ENCODE peak calls at places on chromosomes 12 and 14, in seven cellular contexts. One of them, this sample, is unnamed.

GRCh38 chr14:65461730-65462129 is 49.2 kb downstream of the FUT8 start:
- DNase-seq in natural killer cell: no peak
- DNase-seq in tibial artery: no peak
- DNase-seq in RWPE1: no peak
- DNase-seq in LNCaP clone FGC: no peak
- DNase-seq in astrocyte of the cerebellum: peak; percentile 8
- DNase-seq in fibroblast of pulmonary artery: peak; percentile 24
- DNase-seq in this sample: no peak

GRCh38 chr12:111519083-111519482 is 80.0 kb downstream of the ATXN2 start:
- DNase-seq in RWPE1: no peak
- DNase-seq in fibroblast of pulmonary artery: no peak
- DNase-seq in natural killer cell: no peak
- DNase-seq in LNCaP clone FGC: no peak
- DNase-seq in tibial artery: no peak
- DNase-seq in astrocyte of the cerebellum: no peak
- DNase-seq in this sample: no peak

GRCh38 chr12:70576341-70577282 is 60.6 kb downstream of the PTPRB start:
- DNase-seq in tibial artery: no peak
- DNase-seq in LNCaP clone FGC: peak; percentile 51
- DNase-seq in RWPE1: peak; percentile 61
- DNase-seq in astrocyte of the cerebellum: peak; percentile 70
- DNase-seq in fibroblast of pulmonary artery: peak; percentile 92
- DNase-seq in natural killer cell: no peak
- DNase-seq in this sample: no peak

GRCh38 chr14:78005325-78005724 is 164.8 kb upstream of the NRXN3 start:
- DNase-seq in fibroblast of pulmonary artery: peak; percentile 25
- DNase-seq in natural killer cell: no peak
- DNase-seq in tibial artery: no peak
- DNase-seq in RWPE1: peak; percentile 87
- DNase-seq in LNCaP clone FGC: no peak
- DNase-seq in astrocyte of the cerebellum: peak; percentile 80
- DNase-seq in this sample: no peak

GRCh38 chr14:68573126-68573525 is 219.7 kb downstream of the ZFP36L1 start:
- DNase-seq in fibroblast of pulmonary artery: no peak
- DNase-seq in LNCaP clone FGC: no peak
- DNase-seq in RWPE1: no peak
- DNase-seq in tibial artery: peak; percentile 50
- DNase-seq in natural killer cell: no peak
- DNase-seq in astrocyte of the cerebellum: no peak
- DNase-seq in this sample: no peak

GRCh38 chr14:93834739-93835383 is 46.6 kb upstream of the PRIMA1 start:
- DNase-seq in RWPE1: no peak
- DNase-seq in astrocyte of the cerebellum: no peak
- DNase-seq in tibial artery: no peak
- DNase-seq in LNCaP clone FGC: no peak
- DNase-seq in natural killer cell: no peak
- DNase-seq in fibroblast of pulmonary artery: no peak
- DNase-seq in this sample: no peak

GRCh38 chr14:95480887-95481226 is 35.6 kb downstream of the SYNE3 start:
- DNase-seq in tibial artery: no peak
- DNase-seq in RWPE1: no peak
- DNase-seq in LNCaP clone FGC: no peak
- DNase-seq in natural killer cell: no peak
- DNase-seq in fibroblast of pulmonary artery: no peak
- DNase-seq in astrocyte of the cerebellum: no peak
- DNase-seq in this sample: no peak

GRCh38 chr12:52703878-52704277 is 554 bp upstream of the KRT77 start:
- DNase-seq in tibial artery: no peak
- DNase-seq in fibroblast of pulmonary artery: no peak
- DNase-seq in LNCaP clone FGC: no peak
- DNase-seq in natural killer cell: no peak
- DNase-seq in RWPE1: no peak
- DNase-seq in astrocyte of the cerebellum: no peak
- DNase-seq in this sample: no peak

GRCh38 chr12:91074851-91075250 is 17.0 kb upstream of the KERA start:
- DNase-seq in astrocyte of the cerebellum: no peak
- DNase-seq in fibroblast of pulmonary artery: no peak
- DNase-seq in natural killer cell: no peak
- DNase-seq in LNCaP clone FGC: no peak
- DNase-seq in tibial artery: no peak
- DNase-seq in RWPE1: no peak
- DNase-seq in this sample: no peak

GRCh38 chr14:53696217-53696965 is 260.2 kb downstream of the BMP4 start:
- DNase-seq in tibial artery: no peak
- DNase-seq in RWPE1: peak; percentile 16
- DNase-seq in astrocyte of the cerebellum: no peak
- DNase-seq in natural killer cell: no peak
- DNase-seq in fibroblast of pulmonary artery: no peak
- DNase-seq in LNCaP clone FGC: no peak
- DNase-seq in this sample: no peak

GRCh38 chr14:69680297-69680696 is 68.9 kb downstream of the SUSD6 start:
- DNase-seq in natural killer cell: no peak
- DNase-seq in fibroblast of pulmonary artery: no peak
- DNase-seq in LNCaP clone FGC: no peak
- DNase-seq in RWPE1: no peak
- DNase-seq in tibial artery: no peak
- DNase-seq in astrocyte of the cerebellum: no peak
- DNase-seq in this sample: no peak

GRCh38 chr12:71503579-71504470 is 64.2 kb downstream of the LGR5 start:
- DNase-seq in fibroblast of pulmonary artery: no peak
- DNase-seq in tibial artery: no peak
- DNase-seq in natural killer cell: no peak
- DNase-seq in astrocyte of the cerebellum: peak; percentile 11
- DNase-seq in RWPE1: no peak
- DNase-seq in LNCaP clone FGC: no peak
- DNase-seq in this sample: no peak

GRCh38 chr14:102539544-102540309 is 30.2 kb upstream of the ANKRD9 start:
- DNase-seq in tibial artery: no peak
- DNase-seq in fibroblast of pulmonary artery: peak; percentile 96
- DNase-seq in RWPE1: no peak
- DNase-seq in LNCaP clone FGC: no peak
- DNase-seq in natural killer cell: no peak
- DNase-seq in astrocyte of the cerebellum: no peak
- DNase-seq in this sample: no peak

GRCh38 chr12:77924703-77925102 is 94.0 kb downstream of the NAV3 start:
- DNase-seq in LNCaP clone FGC: no peak
- DNase-seq in RWPE1: no peak
- DNase-seq in tibial artery: no peak
- DNase-seq in natural killer cell: no peak
- DNase-seq in fibroblast of pulmonary artery: peak; percentile 35
- DNase-seq in astrocyte of the cerebellum: no peak
- DNase-seq in this sample: no peak

GRCh38 chr14:104552738-104553125 is 26.8 kb upstream of the C14orf180 start:
- DNase-seq in LNCaP clone FGC: no peak
- DNase-seq in fibroblast of pulmonary artery: no peak
- DNase-seq in RWPE1: no peak
- DNase-seq in natural killer cell: no peak
- DNase-seq in astrocyte of the cerebellum: no peak
- DNase-seq in tibial artery: peak; percentile 39
- DNase-seq in this sample: peak; percentile 10

GRCh38 chr12:109710279-109710746 is 3.3 kb upstream of the FAM222A start:
- DNase-seq in natural killer cell: no peak
- DNase-seq in astrocyte of the cerebellum: no peak
- DNase-seq in tibial artery: no peak
- DNase-seq in LNCaP clone FGC: no peak
- DNase-seq in RWPE1: peak; percentile 10
- DNase-seq in fibroblast of pulmonary artery: no peak
- DNase-seq in this sample: no peak

GRCh38 chr12:112408621-112409020 is 784 bp downstream of the RPL6 start:
- DNase-seq in fibroblast of pulmonary artery: no peak
- DNase-seq in LNCaP clone FGC: no peak
- DNase-seq in RWPE1: peak; percentile 17
- DNase-seq in astrocyte of the cerebellum: no peak
- DNase-seq in natural killer cell: no peak
- DNase-seq in tibial artery: no peak
- DNase-seq in this sample: no peak

GRCh38 chr12:63068857-63069442 is 82.1 kb downstream of the AVPR1A start:
- DNase-seq in natural killer cell: no peak
- DNase-seq in fibroblast of pulmonary artery: peak; percentile 76
- DNase-seq in astrocyte of the cerebellum: peak; percentile 75
- DNase-seq in tibial artery: no peak
- DNase-seq in RWPE1: peak; percentile 14
- DNase-seq in LNCaP clone FGC: peak; percentile 91
- DNase-seq in this sample: no peak

GRCh38 chr12:71135812-71136176 is 22.0 kb downstream of the TSPAN8 start:
- DNase-seq in astrocyte of the cerebellum: no peak
- DNase-seq in fibroblast of pulmonary artery: peak; percentile 74
- DNase-seq in LNCaP clone FGC: peak; percentile 56
- DNase-seq in natural killer cell: no peak
- DNase-seq in RWPE1: no peak
- DNase-seq in tibial artery: no peak
- DNase-seq in this sample: no peak

DNA sequence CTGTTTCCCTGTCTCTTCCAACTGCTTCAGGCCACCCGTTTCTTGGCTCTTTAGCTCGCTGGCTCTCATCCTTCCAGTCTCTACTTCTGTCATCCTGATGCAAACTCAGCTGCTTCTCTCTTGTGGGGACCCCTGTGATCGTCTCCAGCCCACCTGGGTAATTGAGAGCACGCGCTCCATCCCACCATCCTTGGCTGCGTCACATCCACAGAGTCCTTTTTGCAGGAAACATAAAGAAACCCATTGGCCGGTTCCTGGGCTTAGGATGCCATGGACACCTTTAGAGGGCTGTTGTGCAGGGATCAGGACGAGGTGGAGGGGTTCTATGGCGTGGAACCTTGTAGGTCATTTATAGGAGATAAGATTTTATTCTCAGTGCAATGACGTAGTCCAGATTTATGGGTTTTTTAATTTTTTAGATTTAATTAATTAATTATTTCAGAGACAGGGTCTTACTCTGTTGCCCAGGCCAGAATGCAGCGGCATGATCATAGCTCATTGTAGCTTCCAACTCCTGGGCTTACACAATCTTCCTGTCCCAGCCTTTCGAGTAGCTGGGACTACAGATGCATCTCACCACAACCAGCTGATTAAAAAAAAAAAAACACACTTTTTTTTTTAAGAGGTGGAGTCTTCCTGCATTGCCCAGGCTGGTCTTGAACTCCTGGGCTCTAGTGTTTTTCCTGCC is 82.6 kb downstream of the CCDC92 start:
- DNase-seq in natural killer cell: no peak
- DNase-seq in astrocyte of the cerebellum: no peak
- DNase-seq in LNCaP clone FGC: no peak
- DNase-seq in tibial artery: no peak
- DNase-seq in RWPE1: no peak
- DNase-seq in fibroblast of pulmonary artery: no peak
- DNase-seq in this sample: no peak
- TF ChIP-seq CTCF in natural killer cell: no peak
- TF ChIP-seq CTCF in astrocyte of the cerebellum: no peak
- TF ChIP-seq CTCF in LNCaP clone FGC: no peak
- TF ChIP-seq CTCF in tibial artery: no peak
- TF ChIP-seq CTCF in RWPE1: no peak
- TF ChIP-seq CTCF in fibroblast of pulmonary artery: no peak
- TF ChIP-seq CTCF in this sample: no peak

DNA sequence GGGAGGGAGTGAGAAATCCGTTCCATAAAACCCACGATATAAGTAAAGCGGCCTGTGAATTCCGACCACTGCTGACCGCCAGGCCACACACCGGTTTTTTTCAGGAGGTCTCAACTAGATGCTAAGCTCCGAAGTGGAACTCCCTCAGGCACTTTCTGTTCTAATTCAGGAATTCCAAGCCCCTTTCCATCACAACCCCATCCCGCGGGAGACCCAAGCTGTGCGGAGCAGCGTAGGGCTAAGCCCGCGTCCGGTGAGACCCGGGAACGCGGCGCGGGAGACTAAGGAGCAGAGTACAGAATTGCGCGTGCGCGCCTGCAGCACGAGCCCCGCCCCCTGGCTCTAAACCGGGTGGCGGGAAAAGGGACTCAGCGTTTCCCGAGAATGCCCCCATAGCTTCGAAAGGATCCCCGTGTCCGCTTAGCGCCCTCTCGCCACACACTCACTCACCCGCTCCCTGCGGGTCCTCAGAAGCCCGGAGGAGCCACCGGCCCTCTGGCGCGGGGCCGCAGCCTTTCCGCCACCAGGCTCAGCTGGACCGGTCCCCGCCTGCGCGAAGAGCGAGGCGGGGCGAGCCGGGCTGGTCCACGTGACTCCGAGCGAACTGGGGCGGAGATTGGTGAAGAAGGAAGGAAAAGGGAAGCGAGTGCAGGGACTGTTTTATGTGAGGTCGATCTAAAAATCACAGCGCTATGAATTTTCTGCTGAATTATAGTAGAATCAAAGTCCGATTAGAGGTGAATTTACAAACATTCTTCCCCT is at the start of gene TIMELESS:
- DNase-seq in natural killer cell: peak; percentile 83
- DNase-seq in fibroblast of pulmonary artery: peak; percentile 85
- DNase-seq in tibial artery: peak; percentile 93
- DNase-seq in astrocyte of the cerebellum: peak; percentile 57
- DNase-seq in RWPE1: peak; percentile 98
- DNase-seq in LNCaP clone FGC: peak; percentile 54
- DNase-seq in this sample: peak; percentile 85
- TF ChIP-seq CTCF in natural killer cell: no peak
- TF ChIP-seq CTCF in fibroblast of pulmonary artery: no peak
- TF ChIP-seq CTCF in tibial artery: no peak
- TF ChIP-seq CTCF in astrocyte of the cerebellum: peak; percentile 4
- TF ChIP-seq CTCF in RWPE1: no peak
- TF ChIP-seq CTCF in LNCaP clone FGC: no peak
- TF ChIP-seq CTCF in this sample: no peak

DNA sequence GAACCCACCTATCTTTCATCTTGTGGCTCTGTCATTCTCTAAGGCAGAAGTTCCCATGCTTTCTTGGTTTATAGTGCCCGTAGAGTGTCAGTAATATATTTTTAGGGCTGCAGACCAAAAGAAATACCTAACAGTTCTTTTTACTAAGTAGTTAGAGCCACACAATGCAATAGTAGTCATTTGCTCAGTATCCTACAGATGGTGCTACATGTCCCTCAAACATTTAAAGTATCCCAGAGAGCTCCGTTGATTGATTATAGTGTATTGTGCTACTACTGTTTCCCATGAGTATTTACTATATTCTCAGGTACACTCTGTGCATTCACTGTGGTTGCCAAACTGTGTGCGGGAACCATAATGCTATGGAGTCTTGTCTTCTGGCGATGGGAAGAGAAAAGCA is 4.7 kb upstream of the PLBD1 start:
- DNase-seq in tibial artery: no peak
- DNase-seq in fibroblast of pulmonary artery: no peak
- DNase-seq in LNCaP clone FGC: no peak
- DNase-seq in astrocyte of the cerebellum: no peak
- DNase-seq in natural killer cell: no peak
- DNase-seq in RWPE1: no peak
- DNase-seq in this sample: no peak
- TF ChIP-seq CTCF in tibial artery: no peak
- TF ChIP-seq CTCF in fibroblast of pulmonary artery: no peak
- TF ChIP-seq CTCF in LNCaP clone FGC: peak; percentile 15
- TF ChIP-seq CTCF in astrocyte of the cerebellum: no peak
- TF ChIP-seq CTCF in natural killer cell: no peak
- TF ChIP-seq CTCF in RWPE1: no peak
- TF ChIP-seq CTCF in this sample: no peak

GRCh38 chr14:43793579-43793978 is 713.5 kb downstream of the FSCB start:
- DNase-seq in LNCaP clone FGC: no peak
- DNase-seq in fibroblast of pulmonary artery: no peak
- DNase-seq in RWPE1: no peak
- DNase-seq in astrocyte of the cerebellum: no peak
- DNase-seq in natural killer cell: no peak
- DNase-seq in tibial artery: no peak
- DNase-seq in this sample: no peak

GRCh38 chr14:43790681-43791080 is 716.4 kb downstream of the FSCB start:
- DNase-seq in fibroblast of pulmonary artery: no peak
- DNase-seq in tibial artery: no peak
- DNase-seq in astrocyte of the cerebellum: no peak
- DNase-seq in natural killer cell: no peak
- DNase-seq in LNCaP clone FGC: no peak
- DNase-seq in RWPE1: no peak
- DNase-seq in this sample: no peak

GRCh38 chr14:43792980-43793379 is 714.1 kb downstream of the FSCB start:
- DNase-seq in fibroblast of pulmonary artery: no peak
- DNase-seq in LNCaP clone FGC: no peak
- DNase-seq in tibial artery: no peak
- DNase-seq in RWPE1: no peak
- DNase-seq in astrocyte of the cerebellum: no peak
- DNase-seq in natural killer cell: no peak
- DNase-seq in this sample: no peak

GRCh38 chr14:43795600-43796228 is 711.4 kb downstream of the FSCB start:
- DNase-seq in tibial artery: no peak
- DNase-seq in RWPE1: no peak
- DNase-seq in astrocyte of the cerebellum: no peak
- DNase-seq in natural killer cell: no peak
- DNase-seq in fibroblast of pulmonary artery: peak; percentile 56
- DNase-seq in LNCaP clone FGC: peak; percentile 36
- DNase-seq in this sample: no peak
- TF ChIP-seq CTCF in tibial artery: no peak
- TF ChIP-seq CTCF in RWPE1: no peak
- TF ChIP-seq CTCF in astrocyte of the cerebellum: peak; percentile 17
- TF ChIP-seq CTCF in natural killer cell: no peak
- TF ChIP-seq CTCF in fibroblast of pulmonary artery: peak; percentile 49
- TF ChIP-seq CTCF in LNCaP clone FGC: peak; percentile 72
- TF ChIP-seq CTCF in this sample: no peak